ENCODE peak calls at places on chromosomes 7 and 10, in four cellular contexts. A is sciatic nerve, I is NCI-H446 treated with DMSO at 0.1 percent for 48 hours, E is gastrocnemius medialis. F is an unnamed sample.

GRCh38 chr10:6786579-6787031 is 206.5 kb upstream of the PRKCQ start:
- DNase-seq in A (peak; percentile 61), I (no peak), E (no peak), F (no peak)

GRCh38 chr10:103693070-103693811 is 162.1 kb downstream of the SH3PXD2A start:
- DNase-seq in A (no peak), I (no peak), E (no peak), F (no peak)

GRCh38 chr7:81462672-81463071 is 307.2 kb downstream of the HGF start:
- DNase-seq in A (no peak), I (no peak), E (no peak), F (no peak)

GRCh38 chr7:42694894-42695553 is 216.8 kb downstream of the C7orf25 start:
- DNase-seq in A (no peak), I (no peak), E (no peak), F (no peak)

GRCh38 chr7:136714062-136714461 is 154.4 kb upstream of the CHRM2 start:
- DNase-seq in A (no peak), I (no peak), E (no peak), F (no peak)

GRCh38 chr7:96931891-96932290 is 73.5 kb upstream of the DLX6 start:
- DNase-seq in A (no peak), I (no peak), E (no peak), F (no peak)

GRCh38 chr7:155450558-155450827 is 7.4 kb upstream of the EN2 start:
- DNase-seq in A (no peak), I (no peak), E (no peak), F (no peak)

GRCh38 chr10:7035111-7035761 is 375.6 kb downstream of the SFMBT2 start:
- DNase-seq in A (no peak), I (no peak), E (no peak), F (no peak)

GRCh38 chr10:102782698-102783540 is 39.2 kb downstream of the WBP1L start:
- DNase-seq in A (peak; percentile 79), I (no peak), E (peak; percentile 96), F (peak; percentile 84)

GRCh38 chr10:73493781-73494180 is 2.0 kb downstream of the PPP3CB start:
- DNase-seq in A (no peak), I (no peak), E (no peak), F (no peak)

GRCh38 chr7:56077681-56078080 is 13.6 kb downstream of the SUMF2 start:
- DNase-seq in A (peak; percentile 50), I (no peak), E (peak; percentile 34), F (peak; percentile 30)

GRCh38 chr10:2929859-2930258 is 137.5 kb upstream of the PFKP start:
- DNase-seq in A (no peak), I (no peak), E (no peak), F (no peak)

GRCh38 chr7:30255096-30255769 is 29.2 kb upstream of the ZNRF2 start:
- DNase-seq in A (no peak), I (no peak), E (no peak), F (no peak)

GRCh38 chr10:91694170-91694794 is 61.4 kb upstream of the PPP1R3C start:
- DNase-seq in A (no peak), I (no peak), E (no peak), F (no peak)

GRCh38 chr10:77156406-77156879 is 481.2 kb downstream of the KCNMA1 start:
- DNase-seq in A (no peak), I (no peak), E (no peak), F (no peak)

GRCh38 chr7:111083423-111083822 is 7.5 kb upstream of the LRRN3 start:
- DNase-seq in A (no peak), I (no peak), E (no peak), F (no peak)

GRCh38 chr7:75757860-75758259 is 14.2 kb downstream of the CCL26 start:
- DNase-seq in A (no peak), I (no peak), E (no peak), F (no peak)

GRCh38 chr7:153382591-153383225 is 623.2 kb downstream of the ACTR3B start:
- DNase-seq in A (no peak), I (no peak), E (peak; percentile 29), F (no peak)

GRCh38 chr7:2031496-2031895 is 201.2 kb downstream of the MAD1L1 start:
- DNase-seq in A (no peak), I (no peak), E (no peak), F (peak; percentile 42)

GRCh38 chr10:24415455-24416169 is 206.7 kb downstream of the KIAA1217 start:
- DNase-seq in A (peak; percentile 91), I (no peak), E (peak; percentile 97), F (peak; percentile 83)

GRCh38 chr10:124560377-124560776 is 98.8 kb downstream of the LHPP start:
- DNase-seq in A (no peak), I (no peak), E (peak; percentile 93), F (peak; percentile 58)

GRCh38 chr7:140695381-140695780 is 1.1 kb upstream of the NDUFB2 start:
- DNase-seq in A (no peak), I (no peak), E (no peak), F (no peak)

GRCh38 chr7:87797798-87798403 is 78.3 kb downstream of the SLC25A40 start:
- DNase-seq in A (no peak), I (peak; percentile 38), E (no peak), F (no peak)

GRCh38 chr7:9978111-9979064 is 995.3 kb upstream of the PHF14 start:
- DNase-seq in A (no peak), I (no peak), E (no peak), F (no peak)

GRCh38 chr7:154409703-154410311 is 357.6 kb downstream of the DPP6 start:
- DNase-seq in A (no peak), I (no peak), E (no peak), F (no peak)

GRCh38 chr7:85730016-85730415 is 543.2 kb upstream of the SEMA3D start:
- DNase-seq in A (no peak), I (peak; percentile 19), E (no peak), F (no peak)

GRCh38 chr7:117666019-117666418 is 186.2 kb downstream of the CFTR start:
- DNase-seq in A (no peak), I (no peak), E (no peak), F (no peak)

GRCh38 chr7:130894146-130895005 is 160.4 kb upstream of the KLF14 start:
- DNase-seq in A (peak; percentile 77), I (no peak), E (peak; percentile 99), F (peak; percentile 96)